ENCODE peak calls at places on chromosomes 12 and 14, in five cellular contexts. N, W, L, X and C are unnamed samples.

GRCh38 chr12:25924535-25925001 is 33.9 kb upstream of the RASSF8 start:
- DNase-seq in N (no peak), W (no peak), L (no peak), X (no peak), C (no peak)

GRCh38 chr12:107663277-107663676 is 22.3 kb upstream of the PWP1 start:
- DNase-seq in N (no peak), W (no peak), L (no peak), X (no peak), C (no peak)

GRCh38 chr14:75242546-75243273 is 35.9 kb upstream of the FOS start:
- DNase-seq in N (no peak), W (peak; percentile 48), L (no peak), X (no peak), C (no peak)

GRCh38 chr12:132904718-132905328 is 17.4 kb upstream of the CHFR start:
- DNase-seq in N (peak; percentile 96), W (peak; percentile 83), L (peak; percentile 73), X (no peak), C (peak; percentile 72)

GRCh38 chr12:98646165-98646764 is 1.2 kb downstream of the APAF1 start:
- DNase-seq in N (no peak), W (no peak), L (no peak), X (no peak), C (no peak)

GRCh38 chr14:104436047-104436531 is 143.5 kb upstream of the C14orf180 start:
- DNase-seq in N (peak; percentile 88), W (peak; percentile 26), L (peak; percentile 23), X (no peak), C (peak; percentile 71)

GRCh38 chr14:54211562-54212308 is 185.1 kb upstream of the CDKN3 start:
- DNase-seq in N (no peak), W (no peak), L (no peak), X (no peak), C (no peak)

GRCh38 chr14:71245659-71246361 is 338.6 kb downstream of the PCNX1 start:
- DNase-seq in N (no peak), W (no peak), L (no peak), X (no peak), C (no peak)

GRCh38 chr12:67068773-67069450 is 200.2 kb upstream of the CAND1 start:
- DNase-seq in N (peak; percentile 76), W (peak; percentile 64), L (peak; percentile 24), X (no peak), C (peak; percentile 34)

GRCh38 chr14:85921241-85921640 is 391.3 kb downstream of the FLRT2 start:
- DNase-seq in N (no peak), W (no peak), L (no peak), X (no peak), C (no peak)

GRCh38 chr12:127964717-127965116 is 302.3 kb upstream of the TMEM132C start:
- DNase-seq in N (no peak), W (no peak), L (no peak), X (no peak), C (no peak)

GRCh38 chr12:128905003-128905544 is 51.8 kb downstream of the GLT1D1 start:
- DNase-seq in N (no peak), W (no peak), L (no peak), X (no peak), C (peak; percentile 28)

GRCh38 chr12:14741153-14741552 is 44.8 kb upstream of the GUCY2C start:
- DNase-seq in N (no peak), W (no peak), L (no peak), X (peak; percentile 12), C (no peak)

GRCh38 chr14:102849522-102850379 is 72.5 kb downstream of the TRAF3 start:
- DNase-seq in N (no peak), W (peak; percentile 63), L (no peak), X (no peak), C (peak; percentile 43)

GRCh38 chr14:75317148-75317547 is 38.5 kb downstream of the FOS start:
- DNase-seq in N (no peak), W (no peak), L (no peak), X (no peak), C (no peak)

GRCh38 chr12:25052191-25053020 is 103.5 kb upstream of the BCAT1 start:
- DNase-seq in N (peak; percentile 78), W (peak; percentile 31), L (no peak), X (peak; percentile 93), C (no peak)

GRCh38 chr14:85528882-85529585 is 910 bp upstream of the FLRT2 start:
- DNase-seq in N (no peak), W (no peak), L (no peak), X (no peak), C (no peak)

GRCh38 chr12:65741662-65742480 is 82.4 kb upstream of the HMGA2 start:
- DNase-seq in N (no peak), W (peak; percentile 10), L (peak; percentile 18), X (no peak), C (no peak)

GRCh38 chr12:47989023-47989417 is 15.3 kb downstream of the COL2A1 start:
- DNase-seq in N (peak; percentile 43), W (no peak), L (no peak), X (no peak), C (no peak)

GRCh38 chr12:24480766-24481449 is 468.0 kb downstream of the BCAT1 start:
- DNase-seq in N (no peak), W (no peak), L (no peak), X (no peak), C (no peak)

GRCh38 chr12:6607751-6608591 is 792 bp upstream of the CHD4 start:
- DNase-seq in N (no peak), W (peak; percentile 76), L (peak; percentile 70), X (peak; percentile 67), C (peak; percentile 74)

GRCh38 chr12:71686658-71687025 is 760 bp downstream of the TMEM19 start:
- DNase-seq in N (no peak), W (no peak), L (no peak), X (no peak), C (no peak)

DNA sequence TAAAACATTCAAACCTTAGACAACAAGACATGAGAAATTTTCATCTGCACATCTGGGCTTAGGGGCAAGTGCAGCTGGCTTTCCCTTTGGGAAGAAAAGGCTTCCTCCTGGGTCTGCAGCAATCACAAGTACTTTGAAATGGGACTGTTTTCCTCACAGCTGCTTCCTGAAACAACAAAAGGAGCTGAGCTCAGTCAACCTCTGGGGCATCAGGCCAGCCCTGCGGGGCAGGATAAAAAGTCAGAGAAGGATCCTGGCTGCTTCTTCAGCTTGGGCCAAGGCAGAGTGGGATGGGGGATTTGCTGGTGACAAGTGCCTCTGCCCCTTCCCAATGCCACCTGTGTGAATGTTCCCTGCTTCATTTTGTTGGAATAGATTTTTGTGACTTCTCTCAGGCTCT is 16.2 kb upstream of the SDR39U1 start:
- DNase-seq in N (no peak), W (no peak), L (no peak), X (no peak), C (no peak)
- TF ChIP-seq POLR2AphosphoS5 in N (peak; percentile 52), W (no peak), L (no peak), X (no peak), C (no peak)

DNA sequence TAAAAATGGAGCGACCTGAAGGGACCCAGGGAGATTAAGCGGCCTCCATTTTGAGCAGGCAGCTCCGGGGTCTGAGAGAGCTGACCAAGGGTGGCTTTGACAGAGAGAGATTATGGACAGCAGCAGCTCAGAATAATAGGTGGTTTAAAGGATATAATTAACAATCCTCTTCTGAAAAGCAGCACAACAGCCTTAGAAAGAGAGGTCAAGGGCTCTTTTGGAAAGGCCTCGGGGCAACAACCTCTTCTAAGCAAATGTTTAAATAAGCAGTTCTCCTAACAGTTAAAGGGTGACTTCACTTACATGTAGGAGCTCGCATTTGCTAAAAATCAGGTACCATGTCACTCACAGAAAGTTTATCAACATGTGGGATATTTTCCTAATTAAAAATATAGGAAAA is 87.2 kb upstream of the FRMD6 start:
- DNase-seq in N (no peak), W (no peak), L (no peak), X (no peak), C (no peak)
- H3K27ac ChIP-seq in N (no peak overlapping the region), W (no peak overlapping the region), L (no peak overlapping the region), X (no peak overlapping the region), C (no peak overlapping the region)

DNA sequence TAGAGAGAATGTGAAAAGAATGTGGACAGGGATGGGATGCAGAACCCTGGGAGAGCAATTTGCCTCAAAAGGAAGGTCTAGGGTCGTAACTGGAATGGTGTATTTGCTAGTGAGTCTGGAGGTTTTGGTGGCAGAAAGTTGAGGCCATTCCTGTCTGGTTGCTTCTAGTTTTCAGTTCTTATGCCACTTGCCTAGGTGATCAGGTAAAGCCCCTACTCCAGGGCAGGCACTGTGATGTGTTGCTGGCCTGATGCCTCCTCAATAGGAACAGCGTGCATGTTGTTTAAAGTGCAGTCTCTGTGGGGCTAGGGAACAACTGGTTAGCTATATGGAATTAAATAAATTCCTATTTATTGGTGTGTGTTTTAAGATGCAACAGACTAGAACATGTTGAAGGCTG is 6.4 kb downstream of the OS9 start:
- DNase-seq in N (no peak), W (no peak), L (no peak), X (no peak), C (no peak)
- H3K4me3 ChIP-seq in N (no peak overlapping the region), W (no peak overlapping the region), L (no peak overlapping the region), X (no peak overlapping the region), C (no peak overlapping the region)

GRCh38 chr14:34982421-34983147 is at the start of gene SRP54:
- DNase-seq in N (peak; percentile 100), W (peak; percentile 100), L (peak; percentile 96), X (peak; percentile 95), C (peak; percentile 99)
- TF ChIP-seq POLR2AphosphoS5 in N (peak; percentile 100), W (peak; percentile 98), L (peak; percentile 67), X (peak; percentile 86), C (peak; percentile 99)

GRCh38 chr12:120238224-120238616 is 27.3 kb downstream of the PXN start:
- DNase-seq in N (no peak), W (no peak), L (no peak), X (no peak), C (no peak)
- H3K27ac ChIP-seq in N (peak overlapping the region; percentile 88), W (peak overlapping the region; percentile 92), L (no peak overlapping the region), X (no peak overlapping the region), C (peak overlapping the region; percentile 88)

GRCh38 chr12:51753980-51754675 is 94.4 kb downstream of the FIGNL2 start:
- DNase-seq in N (no peak), W (no peak), L (no peak), X (no peak), C (no peak)

GRCh38 chr12:51749986-51750317 is 98.6 kb downstream of the FIGNL2 start:
- DNase-seq in N (no peak), W (no peak), L (no peak), X (no peak), C (no peak)

GRCh38 chr12:51755251-51755650 is 93.3 kb downstream of the FIGNL2 start:
- DNase-seq in N (no peak), W (no peak), L (no peak), X (no peak), C (no peak)

GRCh38 chr12:51751657-51752056 is 96.9 kb downstream of the FIGNL2 start:
- DNase-seq in N (no peak), W (no peak), L (no peak), X (no peak), C (no peak)

DNA sequence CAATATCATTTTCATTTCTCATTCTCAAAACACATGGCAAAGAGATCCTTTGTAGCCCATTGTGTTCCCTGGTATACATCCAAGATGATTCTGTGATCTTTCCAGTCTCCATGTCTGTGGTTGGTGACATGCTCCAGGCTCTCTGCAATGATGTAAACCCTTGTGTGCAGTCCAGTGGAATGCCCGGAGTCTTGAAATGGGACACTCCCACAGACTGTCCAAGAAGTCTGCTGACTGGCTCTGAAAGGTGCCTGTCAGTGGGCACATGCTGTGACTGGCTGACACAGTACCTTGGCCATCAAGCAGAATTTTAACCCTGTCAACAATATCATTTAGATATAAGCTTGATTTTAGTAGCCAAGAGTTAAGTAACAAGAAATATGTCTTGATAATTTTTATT is 96.0 kb downstream of the FIGNL2 start:
- DNase-seq in N (no peak), W (peak; percentile 27), L (peak; percentile 25), X (no peak), C (peak; percentile 30)
- H3K4me3 ChIP-seq in N (no peak overlapping the region), W (no peak overlapping the region), L (no peak overlapping the region), X (no peak overlapping the region), C (no peak overlapping the region)